ENCODE peak calls at places on chromosomes 1 and 21, in six cellular contexts. One of them, this sample, is unnamed.

GRCh38 chr1:56569661-56570060 is 9.7 kb downstream of the PLPP3 start:
- DNase-seq in iris pigment epithelial cell: no peak
- DNase-seq in Caki2: no peak
- DNase-seq in HFF-Myc: no peak
- DNase-seq in cardiac muscle cell: no peak
- DNase-seq in iPS-NIHi11: no peak
- DNase-seq in this sample: no peak

GRCh38 chr1:16130827-16131226 is 25.0 kb downstream of the EPHA2 start:
- DNase-seq in iris pigment epithelial cell: no peak
- DNase-seq in Caki2: no peak
- DNase-seq in HFF-Myc: no peak
- DNase-seq in cardiac muscle cell: no peak
- DNase-seq in iPS-NIHi11: no peak
- DNase-seq in this sample: no peak

GRCh38 chr21:39111928-39112327 is 71.3 kb downstream of the PSMG1 start:
- DNase-seq in iris pigment epithelial cell: no peak
- DNase-seq in Caki2: no peak
- DNase-seq in HFF-Myc: no peak
- DNase-seq in cardiac muscle cell: peak; percentile 49
- DNase-seq in iPS-NIHi11: no peak
- DNase-seq in this sample: no peak

GRCh38 chr1:11550664-11551283 is 71.8 kb downstream of the DISP3 start:
- DNase-seq in iris pigment epithelial cell: peak; percentile 71
- DNase-seq in Caki2: peak; percentile 88
- DNase-seq in HFF-Myc: peak; percentile 78
- DNase-seq in cardiac muscle cell: peak; percentile 89
- DNase-seq in iPS-NIHi11: peak; percentile 94
- DNase-seq in this sample: no peak

GRCh38 chr1:182786223-182787001 is 3.2 kb upstream of the NPL start:
- DNase-seq in iris pigment epithelial cell: peak; percentile 72
- DNase-seq in Caki2: peak; percentile 23
- DNase-seq in HFF-Myc: peak; percentile 42
- DNase-seq in cardiac muscle cell: peak; percentile 87
- DNase-seq in iPS-NIHi11: peak; percentile 65
- DNase-seq in this sample: peak; percentile 80

GRCh38 chr21:29215709-29216108 is 83.0 kb upstream of the BACH1 start:
- DNase-seq in iris pigment epithelial cell: peak; percentile 41
- DNase-seq in Caki2: no peak
- DNase-seq in HFF-Myc: peak; percentile 63
- DNase-seq in cardiac muscle cell: no peak
- DNase-seq in iPS-NIHi11: no peak
- DNase-seq in this sample: no peak

GRCh38 chr1:1021860-1022259 is 1.9 kb downstream of the AGRN start:
- DNase-seq in iris pigment epithelial cell: peak; percentile 82
- DNase-seq in Caki2: no peak
- DNase-seq in HFF-Myc: no peak
- DNase-seq in cardiac muscle cell: no peak
- DNase-seq in iPS-NIHi11: no peak
- DNase-seq in this sample: no peak

GRCh38 chr1:211753649-211754251 is 76.8 kb downstream of the LPGAT1 start:
- DNase-seq in iris pigment epithelial cell: no peak
- DNase-seq in Caki2: no peak
- DNase-seq in HFF-Myc: no peak
- DNase-seq in cardiac muscle cell: no peak
- DNase-seq in iPS-NIHi11: no peak
- DNase-seq in this sample: no peak

GRCh38 chr1:211920602-211921226 is 90.2 kb upstream of the LPGAT1 start:
- DNase-seq in iris pigment epithelial cell: peak; percentile 41
- DNase-seq in Caki2: no peak
- DNase-seq in HFF-Myc: no peak
- DNase-seq in cardiac muscle cell: peak; percentile 36
- DNase-seq in iPS-NIHi11: no peak
- DNase-seq in this sample: no peak

GRCh38 chr1:9061949-9062555 is 7.4 kb downstream of the SLC2A5 start:
- DNase-seq in iris pigment epithelial cell: no peak
- DNase-seq in Caki2: no peak
- DNase-seq in HFF-Myc: peak; percentile 14
- DNase-seq in cardiac muscle cell: peak; percentile 20
- DNase-seq in iPS-NIHi11: no peak
- DNase-seq in this sample: no peak

GRCh38 chr1:92805216-92805615 is 20.3 kb upstream of the EVI5 start:
- DNase-seq in iris pigment epithelial cell: peak; percentile 35
- DNase-seq in Caki2: no peak
- DNase-seq in HFF-Myc: no peak
- DNase-seq in cardiac muscle cell: no peak
- DNase-seq in iPS-NIHi11: no peak
- DNase-seq in this sample: no peak

GRCh38 chr21:32828908-32829307 is 57.4 kb upstream of the PAXBP1 start:
- DNase-seq in iris pigment epithelial cell: no peak
- DNase-seq in Caki2: no peak
- DNase-seq in HFF-Myc: no peak
- DNase-seq in cardiac muscle cell: no peak
- DNase-seq in iPS-NIHi11: no peak
- DNase-seq in this sample: no peak

GRCh38 chr1:96997717-96998116 is 276.1 kb downstream of the PTBP2 start:
- DNase-seq in iris pigment epithelial cell: no peak
- DNase-seq in Caki2: no peak
- DNase-seq in HFF-Myc: no peak
- DNase-seq in cardiac muscle cell: no peak
- DNase-seq in iPS-NIHi11: no peak
- DNase-seq in this sample: no peak

GRCh38 chr1:5992814-5993552 is 758 bp upstream of the NPHP4 start:
- DNase-seq in iris pigment epithelial cell: no peak
- DNase-seq in Caki2: no peak
- DNase-seq in HFF-Myc: no peak
- DNase-seq in cardiac muscle cell: no peak
- DNase-seq in iPS-NIHi11: peak; percentile 69
- DNase-seq in this sample: peak; percentile 43

GRCh38 chr1:91541918-91542533 is 41.4 kb downstream of the CDC7 start:
- DNase-seq in iris pigment epithelial cell: no peak
- DNase-seq in Caki2: no peak
- DNase-seq in HFF-Myc: no peak
- DNase-seq in cardiac muscle cell: no peak
- DNase-seq in iPS-NIHi11: no peak
- DNase-seq in this sample: no peak

GRCh38 chr1:212967767-212968166 is 17.4 kb downstream of the VASH2 start:
- DNase-seq in iris pigment epithelial cell: peak; percentile 60
- DNase-seq in Caki2: peak; percentile 44
- DNase-seq in HFF-Myc: no peak
- DNase-seq in cardiac muscle cell: peak; percentile 40
- DNase-seq in iPS-NIHi11: peak; percentile 81
- DNase-seq in this sample: no peak

GRCh38 chr21:42641311-42642218 is 11.9 kb upstream of the PDE9A start:
- DNase-seq in iris pigment epithelial cell: no peak
- DNase-seq in Caki2: no peak
- DNase-seq in HFF-Myc: no peak
- DNase-seq in cardiac muscle cell: peak; percentile 19
- DNase-seq in iPS-NIHi11: no peak
- DNase-seq in this sample: peak; percentile 59

GRCh38 chr1:206419250-206419649 is 51.0 kb upstream of the IKBKE start:
- DNase-seq in iris pigment epithelial cell: peak; percentile 20
- DNase-seq in Caki2: no peak
- DNase-seq in HFF-Myc: no peak
- DNase-seq in cardiac muscle cell: no peak
- DNase-seq in iPS-NIHi11: peak; percentile 32
- DNase-seq in this sample: no peak

GRCh38 chr21:44593598-44594405 is 1.5 kb upstream of the KRTAP10-6 start:
- DNase-seq in iris pigment epithelial cell: no peak
- DNase-seq in Caki2: no peak
- DNase-seq in HFF-Myc: no peak
- DNase-seq in cardiac muscle cell: no peak
- DNase-seq in iPS-NIHi11: no peak
- DNase-seq in this sample: no peak

This sample was measured in NCI-H2227 treated with DMSO at 0.1 percent for 48 hours.